ENCODE peak calls at places on chromosomes 16 and 17, in six cellular contexts. R is K562, Q is tibial artery, D is brain microvascular endothelial cell, O is prostate gland, L is left ventricle myocardium inferior. C is an unnamed sample. For H3K27me3 and H3K36me3, the result is how much of the 10 kb centered on the place peaks cover.

GRCh38 chr17:265726-266125 is 84.3 kb upstream of the DOC2B start:
- DNase-seq in Q (peak), L (peak), D (no peak), O (no peak), R (no peak), C (no peak)

GRCh38 chr17:10772425-10773380 is 31.2 kb downstream of the TMEM238L start:
- DNase-seq in O (peak), D (peak), L (no peak), R (peak), Q (peak), C (no peak)

GRCh38 chr17:32870027-32870670 is 6.8 kb downstream of the MYO1D start:
- DNase-seq in D (no peak), L (no peak), R (no peak), Q (peak), O (no peak), C (no peak)

GRCh38 chr16:50151744-50152143 is 1.4 kb upstream of the TENT4B start:
- DNase-seq in R (no peak), L (no peak), O (no peak), D (no peak), Q (no peak), C (no peak)

GRCh38 chr16:58494981-58495860 is 4.7 kb upstream of the NDRG4 start:
- DNase-seq in O (no peak), D (peak), L (peak), R (peak), Q (peak), C (peak)

GRCh38 chr17:76922084-76922483 is 53.9 kb downstream of the MGAT5B start:
- DNase-seq in O (no peak), R (no peak), Q (no peak), D (no peak), L (no peak), C (no peak)

GRCh38 chr17:7173687-7174602 is 5.2 kb downstream of the ASGR1 start:
- DNase-seq in R (no peak), Q (peak), O (peak), L (peak), D (no peak), C (no peak)

GRCh38 chr17:37555386-37555785 is 53.8 kb downstream of the SYNRG start:
- DNase-seq in O (no peak), L (no peak), D (no peak), R (no peak), Q (no peak), C (no peak)

GRCh38 chr17:63694974-63695773 is 4.8 kb downstream of the LIMD2 start:
- DNase-seq in Q (no peak), O (no peak), R (no peak), L (no peak), D (no peak), C (no peak)

GRCh38 chr16:19644877-19645276 is 73.2 kb downstream of the KNOP1 start:
- DNase-seq in R (no peak), O (no peak), Q (no peak), D (no peak), L (peak), C (no peak)

GRCh38 chr17:82936768-82937171 is 96.9 kb upstream of the ZNF750 start:
- DNase-seq in L (peak), Q (peak), R (no peak), O (no peak), D (no peak), C (no peak)

GRCh38 chr17:50348522-50349240 is 2.8 kb downstream of the XYLT2 start:
- DNase-seq in R (no peak), O (no peak), Q (no peak), D (no peak), L (no peak), C (no peak)

GRCh38 chr16:19031738-19032137 is 35.7 kb upstream of the COQ7 start:
- DNase-seq in R (no peak), L (no peak), Q (no peak), O (no peak), D (no peak), C (no peak)

GRCh38 chr17:71828182-71828596 is 292.6 kb upstream of the SOX9 start:
- DNase-seq in R (no peak), D (peak), Q (no peak), O (no peak), L (no peak), C (no peak)

GRCh38 chr16:53872248-53873221 is 168.6 kb downstream of the FTO start:
- DNase-seq in O (no peak), D (peak), L (no peak), Q (no peak), R (no peak), C (no peak)

GRCh38 chr16:11667824-11668589 is at the start of gene SNN:
- DNase-seq in O (peak), L (peak), R (peak), Q (peak), D (peak), C (peak)

GRCh38 chr17:42596386-42596785 is 12.8 kb downstream of the RETREG3 start:
- DNase-seq in L (no peak), R (no peak), O (no peak), D (no peak), Q (no peak), C (no peak)

GRCh38 chr17:17814162-17815061 is 22.4 kb downstream of the SREBF1 start:
- DNase-seq in D (no peak), Q (peak), L (no peak), R (no peak), O (no peak), C (no peak)

GRCh38 chr16:982152-983043 is 828 bp downstream of the SOX8 start:
- DNase-seq in O (no peak), L (no peak), R (no peak), D (no peak), Q (no peak), C (no peak)

GRCh38 chr17:80175411-80175810 is 5.6 kb downstream of the CARD14 start:
- DNase-seq in D (no peak), O (no peak), R (no peak), L (no peak), Q (no peak), C (no peak)

GRCh38 chr16:85158702-85159225 is 46.5 kb upstream of the CIBAR2 start:
- DNase-seq in Q (no peak), L (no peak), D (no peak), O (no peak), R (no peak), C (no peak)
- H3K27me3 ChIP-seq in Q (under half), L (under half), D (under half), O (under half), R (under half), C (under half)

DNA sequence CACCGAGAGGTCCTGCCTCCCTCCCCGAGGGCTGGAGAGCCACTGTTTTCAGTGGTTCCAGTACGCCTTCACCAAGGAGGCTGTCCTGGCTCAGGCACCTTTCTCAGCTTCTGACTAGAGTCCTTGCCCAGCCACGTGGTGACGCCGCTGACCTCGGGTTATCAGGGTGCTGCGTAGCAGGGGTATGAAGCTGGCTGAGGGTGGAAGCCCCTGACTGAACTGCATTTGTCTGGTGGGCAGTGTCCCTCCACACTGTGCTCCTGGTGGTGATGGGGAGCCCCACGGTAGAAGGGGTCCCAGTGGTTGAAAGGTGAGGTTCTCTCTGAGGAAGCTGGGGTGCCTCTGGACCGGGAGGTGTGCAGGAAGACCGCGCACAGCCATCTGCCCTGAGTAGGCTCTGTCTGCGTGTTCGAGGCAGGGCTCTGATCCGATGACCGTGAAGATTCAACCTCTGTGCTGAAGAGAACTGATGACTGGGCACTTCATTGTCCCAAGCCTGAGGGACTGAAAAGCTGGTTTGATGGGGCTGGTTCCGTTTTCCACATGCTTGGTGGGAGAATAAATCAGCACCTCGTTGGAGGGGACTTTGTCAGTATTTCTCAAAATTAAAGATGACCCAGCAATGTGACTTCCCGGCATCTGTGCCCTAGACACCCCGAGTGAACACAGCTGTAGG is 2.5 kb downstream of the ACSF3 start:
- DNase-seq in O (no peak), D (no peak), R (no peak), Q (no peak), L (no peak), C (no peak)
- H3K36me3 ChIP-seq in O (under half), D (under half), R (under half), Q (under half), L (under half), C (under half)

GRCh38 chr17:58416396-58416795 is 938 bp downstream of the RNF43 start:
- DNase-seq in R (no peak), L (no peak), Q (no peak), O (no peak), D (no peak), C (no peak)
- H3K4me3 ChIP-seq in R (peak), L (peak), Q (no peak), O (peak), D (no peak), C (no peak)

DNA sequence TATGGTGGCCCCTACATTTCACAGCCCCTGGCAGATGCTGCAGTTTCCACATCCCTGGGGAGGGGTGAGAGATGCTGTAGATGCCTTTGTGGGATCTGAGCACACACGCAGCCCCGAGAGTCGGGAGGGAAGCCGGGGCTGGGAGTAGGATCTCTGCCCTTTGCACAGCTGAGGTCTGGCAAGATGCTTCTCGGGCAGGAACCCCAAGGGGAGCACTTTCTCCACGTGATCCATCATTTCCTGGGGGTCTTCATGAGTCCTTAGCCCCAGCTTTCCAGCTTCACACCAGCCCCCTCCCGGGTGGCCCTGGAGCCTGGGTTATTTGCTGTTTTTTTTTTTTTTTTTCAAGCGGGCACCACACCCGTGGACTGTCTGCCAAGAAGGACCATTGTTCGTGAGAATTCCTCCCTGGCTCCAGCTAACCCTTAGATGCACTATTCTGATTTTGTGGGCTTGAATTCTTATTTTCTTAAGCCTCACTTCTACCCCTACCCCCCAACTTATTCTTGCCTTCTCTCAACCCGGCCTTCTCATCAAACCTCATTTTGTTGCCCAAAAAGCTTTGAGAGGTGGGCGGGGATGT is 50.7 kb downstream of the NTN1 start:
- DNase-seq in Q (peak), O (no peak), R (no peak), L (no peak), D (no peak), C (no peak)
- H3K27me3 ChIP-seq in Q (under half), O (under half), R (under half), L (under half), D (under half), C (under half)

GRCh38 chr16:24543949-24544348 is 4.6 kb downstream of the RBBP6 start:
- DNase-seq in O (no peak), R (no peak), D (no peak), L (no peak), Q (no peak), C (no peak)

GRCh38 chr16:24540575-24541240 is 1.3 kb downstream of the RBBP6 start:
- DNase-seq in L (no peak), Q (no peak), D (no peak), R (no peak), O (peak), C (no peak)

GRCh38 chr16:24539850-24540484 is 601 bp downstream of the RBBP6 start:
- DNase-seq in Q (peak), O (peak), L (peak), D (no peak), R (no peak), C (no peak)

GRCh38 chr16:24541534-24541933 is 2.2 kb downstream of the RBBP6 start:
- DNase-seq in D (no peak), Q (no peak), R (no peak), O (no peak), L (no peak), C (no peak)

GRCh38 chr16:24544640-24545039 is 5.3 kb downstream of the RBBP6 start:
- DNase-seq in O (no peak), L (no peak), Q (no peak), D (no peak), R (no peak), C (no peak)
- H3K36me3 ChIP-seq in O (under half), L (under half), Q (under half), D (under half), R (half or more), C (under half)

GRCh38 chr16:30929167-30929566 is 5.8 kb downstream of the FBXL19 start:
- DNase-seq in Q (no peak), L (no peak), O (no peak), D (no peak), R (no peak), C (no peak)
- H3K4me3 ChIP-seq in Q (no peak), L (no peak), O (no peak), D (no peak), R (no peak), C (no peak)

DNA sequence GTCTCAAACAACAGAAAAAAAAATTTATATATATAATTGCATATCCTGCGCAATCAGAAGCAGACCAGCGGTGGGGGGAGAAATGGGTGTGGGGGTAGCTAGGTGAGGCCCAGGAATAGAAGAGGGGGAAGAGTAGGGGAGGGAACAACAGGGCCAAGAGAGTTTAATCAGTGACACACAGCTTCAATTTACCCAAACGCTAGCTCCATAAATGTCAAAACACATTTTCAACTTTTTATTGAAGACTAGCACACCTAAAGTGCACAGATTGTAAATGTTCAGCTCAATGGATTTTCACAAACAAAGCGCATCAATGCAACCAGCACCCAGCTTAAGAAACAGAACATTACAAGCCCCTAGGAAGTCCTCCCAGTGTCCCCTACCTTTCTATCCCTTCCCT is 24.8 kb upstream of the NAGS start:
- DNase-seq in R (no peak), Q (no peak), O (no peak), L (no peak), D (no peak), C (no peak)
- H3K27me3 ChIP-seq in R (under half), Q (under half), O (under half), L (half or more), D (under half), C (under half)